ENCODE peak calls at places on chromosomes 12 and 14, in nine cellular contexts. N is WTC11, W is neural crest cell, B is NCI-H2029, G is T-cell, H is posterior cingulate gyrus, R is choroid plexus epithelial cell, T is NCI-H2081, C is A549. U is an unnamed sample.

GRCh38 chr14:56585461-56586084 is 6.0 kb downstream of the TMEM260 start:
- DNase-seq in T (peak; percentile 56), H (no peak), C (no peak), N (no peak), R (no peak), G (no peak), W (no peak), B (peak; percentile 92), U (no peak)

GRCh38 chr12:118102070-118102469 is 1.7 kb downstream of the VSIG10 start:
- DNase-seq in B (peak; percentile 12), R (no peak), T (no peak), H (no peak), N (no peak), W (no peak), C (peak; percentile 43), G (no peak), U (no peak)

GRCh38 chr12:109951751-109952150 is 44.4 kb downstream of the GIT2 start:
- DNase-seq in R (peak; percentile 94), N (no peak), T (no peak), C (no peak), G (no peak), B (no peak), W (no peak), H (no peak), U (no peak)

GRCh38 chr14:96037891-96038557 is 1.1 kb upstream of the C14orf132 start:
- DNase-seq in C (peak; percentile 34), H (no peak), T (no peak), B (no peak), G (no peak), N (no peak), R (no peak), W (no peak), U (no peak)

GRCh38 chr12:48954061-48954460 is 3.2 kb downstream of the ARF3 start:
- DNase-seq in C (no peak), R (no peak), N (no peak), T (no peak), G (no peak), B (no peak), H (no peak), W (no peak), U (no peak)

GRCh38 chr12:69916541-69917270 is 91.7 kb downstream of the MYRFL start:
- DNase-seq in G (no peak), B (peak; percentile 65), R (no peak), W (no peak), N (no peak), T (no peak), C (no peak), H (no peak), U (no peak)

GRCh38 chr12:66241061-66242043 is 52.3 kb downstream of the IRAK3 start:
- DNase-seq in T (no peak), G (no peak), N (no peak), W (no peak), H (no peak), R (peak; percentile 98), B (no peak), C (no peak), U (no peak)

GRCh38 chr14:99459491-99460100 is 21.1 kb downstream of the SETD3 start:
- DNase-seq in W (no peak), G (no peak), C (no peak), T (no peak), B (no peak), R (no peak), N (no peak), H (no peak), U (no peak)

U was measured in posterior vena cava.